ENCODE peak calls at places on chromosomes 12 and 14, in eight cellular contexts. P, A, O, S, C, N, T and B are unnamed samples.

GRCh38 chr14:61749264-61749663 is 13.0 kb upstream of the SNAPC1 start:
- DNase-seq in P (no peak), A (no peak), O (no peak), S (no peak), C (no peak), N (no peak), T (no peak), B (no peak)

GRCh38 chr12:5489760-5490432 is 58.0 kb downstream of the NTF3 start:
- DNase-seq in P (no peak), A (no peak), O (no peak), S (no peak), C (no peak), N (no peak), T (no peak), B (no peak)

GRCh38 chr12:50283924-50284236 is 560 bp upstream of the LIMA1 start:
- DNase-seq in P (no peak), A (peak; percentile 43), O (peak; percentile 41), S (no peak), C (no peak), N (no peak), T (no peak), B (no peak)

GRCh38 chr12:131511391-131511802 is 199.5 kb upstream of the SFSWAP start:
- DNase-seq in P (no peak), A (no peak), O (no peak), S (peak; percentile 65), C (no peak), N (no peak), T (no peak), B (no peak)

GRCh38 chr12:62191747-62192485 is 68.3 kb upstream of the USP15 start:
- DNase-seq in P (no peak), A (peak; percentile 39), O (peak; percentile 6), S (peak; percentile 55), C (peak; percentile 19), N (no peak), T (no peak), B (no peak)

GRCh38 chr12:77615331-77615730 is 215.4 kb upstream of the NAV3 start:
- DNase-seq in P (peak; percentile 10), A (no peak), O (no peak), S (no peak), C (no peak), N (no peak), T (no peak), B (no peak)

GRCh38 chr12:117064596-117064995 is 34.6 kb downstream of the TESC start:
- DNase-seq in P (no peak), A (no peak), O (no peak), S (no peak), C (no peak), N (no peak), T (no peak), B (no peak)

GRCh38 chr12:27817761-27818160 is 37.7 kb upstream of the MANSC4 start:
- DNase-seq in P (no peak), A (no peak), O (no peak), S (no peak), C (no peak), N (no peak), T (no peak), B (no peak)

GRCh38 chr12:30794591-30795409 is 40.0 kb upstream of the CAPRIN2 start:
- DNase-seq in P (peak; percentile 92), A (peak; percentile 74), O (peak; percentile 54), S (no peak), C (no peak), N (no peak), T (peak; percentile 67), B (no peak)

GRCh38 chr14:94945615-94946014 is 175.7 kb upstream of the GSC start:
- DNase-seq in P (no peak), A (no peak), O (no peak), S (no peak), C (no peak), N (no peak), T (no peak), B (no peak)

GRCh38 chr12:124536613-124537012 is 30.8 kb downstream of the NCOR2 start:
- DNase-seq in P (no peak), A (no peak), O (no peak), S (no peak), C (no peak), N (no peak), T (no peak), B (no peak)

GRCh38 chr12:32471601-32472001 is 72.2 kb downstream of the FGD4 start:
- DNase-seq in P (no peak), A (peak; percentile 13), O (peak; percentile 70), S (no peak), C (no peak), N (no peak), T (no peak), B (no peak)

GRCh38 chr12:110670161-110670701 is 18.7 kb downstream of the HVCN1 start:
- DNase-seq in P (no peak), A (no peak), O (no peak), S (peak; percentile 43), C (no peak), N (no peak), T (no peak), B (no peak)

GRCh38 chr12:51923506-51924365 is 16.4 kb downstream of the ACVRL1 start:
- DNase-seq in P (no peak), A (peak; percentile 83), O (peak; percentile 70), S (peak; percentile 76), C (no peak), N (no peak), T (no peak), B (peak; percentile 79)

GRCh38 chr14:54643696-54644176 is 76.8 kb downstream of the SAMD4A start:
- DNase-seq in P (no peak), A (no peak), O (no peak), S (no peak), C (no peak), N (no peak), T (peak; percentile 64), B (no peak)

GRCh38 chr12:11777962-11778361 is 128.5 kb downstream of the ETV6 start:
- DNase-seq in P (no peak), A (no peak), O (no peak), S (no peak), C (no peak), N (no peak), T (no peak), B (no peak)